ENCODE peak calls at places on chromosomes 5 and 9, in seven cellular contexts. L, R, P, Q, J, V and Z are unnamed samples.

GRCh38 chr9:125889122-125889523 is 141.9 kb downstream of the PBX3 start:
- DNase-seq in L (no peak), R (no peak), P (no peak), Q (peak; percentile 44), J (peak; percentile 50), V (no peak), Z (peak; percentile 61)

GRCh38 chr5:67196537-67197059 is at the start of gene CD180:
- DNase-seq in L (no peak), R (peak; percentile 80), P (no peak), Q (no peak), J (no peak), V (no peak), Z (no peak)

GRCh38 chr9:122265265-122265900 is 701 bp downstream of the MRRF start:
- DNase-seq in L (peak; percentile 37), R (peak; percentile 77), P (peak; percentile 57), Q (no peak), J (no peak), V (peak; percentile 44), Z (peak; percentile 64)

GRCh38 chr5:10726913-10727517 is 34.0 kb downstream of the DAP start:
- DNase-seq in L (no peak), R (no peak), P (no peak), Q (no peak), J (no peak), V (no peak), Z (no peak)

GRCh38 chr9:81317939-81318338 is 371.4 kb downstream of the TLE1 start:
- DNase-seq in L (peak; percentile 1), R (no peak), P (no peak), Q (peak; percentile 25), J (no peak), V (no peak), Z (peak; percentile 0)

GRCh38 chr5:72525816-72526215 is 18.6 kb upstream of the ZNF366 start:
- DNase-seq in L (peak; percentile 56), R (no peak), P (no peak), Q (no peak), J (no peak), V (no peak), Z (peak; percentile 87)

GRCh38 chr5:136004436-136004835 is 24.4 kb upstream of the TGFBI start:
- DNase-seq in L (peak; percentile 25), R (no peak), P (no peak), Q (no peak), J (no peak), V (no peak), Z (peak; percentile 93)

GRCh38 chr5:43422143-43422542 is 10.0 kb upstream of the CCL28 start:
- DNase-seq in L (peak; percentile 77), R (no peak), P (no peak), Q (no peak), J (no peak), V (no peak), Z (peak; percentile 39)

GRCh38 chr9:134127616-134128015 is 8.3 kb upstream of the WDR5 start:
- DNase-seq in L (no peak), R (peak; percentile 70), P (no peak), Q (no peak), J (no peak), V (no peak), Z (no peak)

GRCh38 chr5:36982146-36982545 is 105.6 kb downstream of the NIPBL start:
- DNase-seq in L (peak; percentile 62), R (no peak), P (no peak), Q (no peak), J (no peak), V (no peak), Z (peak; percentile 80)

GRCh38 chr5:19498852-19499251 is 489.1 kb downstream of the CDH18 start:
- DNase-seq in L (peak; percentile 58), R (no peak), P (peak; percentile 22), Q (no peak), J (no peak), V (no peak), Z (no peak)

GRCh38 chr9:121169094-121169601 is 32.5 kb downstream of the RAB14 start:
- DNase-seq in L (peak; percentile 31), R (peak; percentile 20), P (no peak), Q (no peak), J (peak; percentile 18), V (peak; percentile 27), Z (peak; percentile 53)

GRCh38 chr9:124280176-124280691 is 22.5 kb downstream of the NEK6 start:
- DNase-seq in L (peak; percentile 25), R (no peak), P (no peak), Q (no peak), J (no peak), V (no peak), Z (peak; percentile 80)

GRCh38 chr5:165361143-165361542 is 1855.7 kb downstream of the MAT2B start:
- DNase-seq in L (no peak), R (no peak), P (peak; percentile 87), Q (no peak), J (no peak), V (no peak), Z (no peak)

GRCh38 chr9:124300312-124300711 is 42.6 kb downstream of the NEK6 start:
- DNase-seq in L (peak; percentile 18), R (no peak), P (no peak), Q (no peak), J (no peak), V (no peak), Z (no peak)

GRCh38 chr5:31421806-31422586 is 109.9 kb downstream of the DROSHA start:
- DNase-seq in L (no peak), R (no peak), P (no peak), Q (no peak), J (no peak), V (no peak), Z (peak; percentile 30)

DNA sequence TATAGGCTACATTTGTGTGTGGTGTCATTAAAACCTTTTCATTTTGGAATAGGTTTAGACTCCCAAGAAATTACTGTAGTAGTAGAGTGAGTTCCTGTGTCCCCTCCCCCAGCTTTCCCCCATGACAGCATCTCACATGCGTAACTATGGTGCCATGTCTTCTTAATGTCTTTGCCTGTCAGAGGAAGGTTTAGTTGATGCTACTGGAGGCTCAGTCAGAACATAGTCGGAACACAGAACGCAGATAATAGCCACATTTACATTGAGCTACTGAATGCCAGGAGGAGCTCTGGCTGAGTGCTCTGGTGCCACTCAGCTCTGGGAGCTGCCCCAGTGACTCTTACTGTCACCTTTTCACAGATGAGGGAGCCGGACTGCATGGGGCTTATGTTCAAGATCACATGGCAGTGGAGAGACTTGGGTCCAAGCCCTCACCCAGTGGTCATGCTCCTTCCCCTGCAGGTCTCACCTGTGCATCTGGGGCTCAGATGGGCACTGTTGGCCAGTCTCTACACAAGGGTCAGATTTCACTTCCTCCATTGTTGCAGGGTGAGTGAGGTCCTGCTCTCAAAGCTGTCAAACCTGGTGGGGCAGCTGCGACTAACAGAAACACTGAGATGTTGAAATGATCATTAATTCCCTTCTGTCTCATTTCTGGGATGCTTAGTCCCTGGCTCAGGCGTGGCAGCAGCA is 223.7 kb downstream of the AOPEP start:
- DNase-seq in L (peak; percentile 52), R (no peak), P (no peak), Q (no peak), J (no peak), V (peak; percentile 15), Z (no peak)
- TF ChIP-seq EZH2phosphoT487 in L (no peak), R (no peak), P (no peak), Q (no peak), J (no peak), V (no peak), Z (no peak)

DNA sequence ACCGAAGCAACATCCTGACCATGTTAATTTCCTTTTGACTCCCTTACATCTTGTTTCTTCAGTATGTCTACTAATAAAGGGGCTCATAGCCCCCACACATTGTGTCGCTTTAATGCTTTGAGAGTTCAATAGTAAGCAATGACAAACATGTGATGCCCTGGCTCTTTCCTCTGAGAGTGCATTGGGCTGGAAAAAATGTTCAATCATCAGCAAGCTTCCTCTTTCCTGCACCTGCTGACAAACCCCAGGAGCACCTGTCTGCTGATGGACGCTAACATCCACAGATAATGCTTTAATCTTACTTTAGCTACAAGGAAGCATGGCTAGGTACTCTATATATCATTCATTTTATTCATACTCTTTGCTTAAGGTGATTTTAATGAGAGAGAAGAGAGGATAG is 242.4 kb downstream of the SMARCA2 start:
- DNase-seq in L (no peak), R (peak; percentile 90), P (no peak), Q (no peak), J (no peak), V (no peak), Z (no peak)
- TF ChIP-seq EZH2phosphoT487 in L (no peak), R (no peak), P (no peak), Q (no peak), J (no peak), V (no peak), Z (no peak)

GRCh38 chr9:70410368-70410767 is 4.1 kb downstream of the KLF9 start:
- DNase-seq in L (no peak), R (no peak), P (no peak), Q (no peak), J (no peak), V (no peak), Z (peak; percentile 72)

GRCh38 chr9:70413427-70413797 is 1.0 kb downstream of the KLF9 start:
- DNase-seq in L (no peak), R (no peak), P (peak; percentile 55), Q (peak; percentile 68), J (peak; percentile 82), V (peak; percentile 70), Z (peak; percentile 88)

GRCh38 chr9:70412678-70413426 is 1.6 kb downstream of the KLF9 start:
- DNase-seq in L (peak; percentile 10), R (no peak), P (no peak), Q (peak; percentile 52), J (peak; percentile 82), V (peak; percentile 37), Z (peak; percentile 85)

GRCh38 chr9:70411141-70411929 is 3.1 kb downstream of the KLF9 start:
- DNase-seq in L (no peak), R (no peak), P (no peak), Q (peak; percentile 22), J (no peak), V (no peak), Z (peak; percentile 89)

DNA sequence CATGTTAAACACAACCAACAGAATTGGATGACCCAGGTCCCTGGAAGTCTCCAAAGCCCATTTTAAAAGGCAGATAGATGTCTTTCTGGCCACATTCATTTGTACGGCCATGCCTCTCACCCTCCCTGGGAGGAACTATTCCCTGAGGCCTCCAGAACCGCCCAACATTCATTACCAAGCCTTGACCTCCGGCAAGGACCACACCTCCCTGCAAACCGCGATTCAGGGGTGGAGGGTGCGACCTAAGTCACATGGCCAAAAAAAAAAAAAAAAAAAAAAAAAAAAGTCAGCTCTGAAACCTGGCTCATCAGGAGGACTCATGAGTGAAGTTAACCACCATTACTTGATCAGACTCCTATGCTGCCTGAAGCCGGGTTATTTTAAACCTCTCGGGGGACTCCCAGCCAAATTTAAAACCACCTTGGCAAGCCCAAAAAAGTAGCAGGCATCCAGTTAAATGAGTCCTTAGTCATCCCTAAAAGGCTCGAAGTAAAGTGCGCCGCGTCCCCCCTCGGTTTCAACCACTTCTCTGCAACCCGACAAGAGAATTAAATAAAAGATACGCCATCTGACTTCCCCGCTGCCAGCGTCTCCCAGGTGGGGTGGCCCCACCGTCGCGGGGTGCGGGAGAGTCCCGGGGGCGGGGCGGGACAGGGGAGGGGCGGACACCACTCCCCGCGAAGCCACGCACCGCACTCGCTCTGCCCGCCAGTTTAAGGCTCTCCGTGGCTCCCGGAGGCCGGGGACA is 2.4 kb downstream of the KLF9 start:
- DNase-seq in L (no peak), R (no peak), P (peak; percentile 33), Q (no peak), J (peak; percentile 57), V (peak; percentile 72), Z (peak; percentile 91)
- TF ChIP-seq EZH2phosphoT487 in L (no peak), R (no peak), P (no peak), Q (no peak), J (no peak), V (no peak), Z (no peak)

GRCh38 chr5:55037046-55037771 is 13.2 kb downstream of the GZMK start:
- DNase-seq in L (no peak), R (peak; percentile 22), P (no peak), Q (peak; percentile 43), J (no peak), V (peak; percentile 81), Z (peak; percentile 43)
- TF ChIP-seq EZH2phosphoT487 in L (no peak), R (no peak), P (no peak), Q (no peak), J (no peak), V (no peak), Z (no peak)